ENCODE peak calls at places on chromosomes 16 and 17, in nine cellular contexts. One of them, this sample, is unnamed.

GRCh38 chr16:69566437-69567030 is 768 bp downstream of the NFAT5 start:
- DNase-seq in PC-3: peak; percentile 40
- DNase-seq in DND-41: peak; percentile 31
- DNase-seq in mesothelial cell of epicardium: peak; percentile 53
- DNase-seq in astrocyte of the cerebellum: no peak
- DNase-seq in tibial nerve: peak; percentile 22
- DNase-seq in A673: peak; percentile 38
- DNase-seq in glutamatergic neuron: no peak
- DNase-seq in IMR-90: peak; percentile 68
- DNase-seq in this sample: peak; percentile 49

GRCh38 chr16:20617271-20617670 is 41.1 kb upstream of the ACSM2B start:
- DNase-seq in A673: no peak
- DNase-seq in PC-3: no peak
- DNase-seq in IMR-90: no peak
- DNase-seq in DND-41: no peak
- DNase-seq in glutamatergic neuron: no peak
- DNase-seq in tibial nerve: no peak
- DNase-seq in mesothelial cell of epicardium: no peak
- DNase-seq in astrocyte of the cerebellum: no peak
- DNase-seq in this sample: no peak

GRCh38 chr16:53043986-53044571 is 8.6 kb downstream of the CHD9NB start:
- DNase-seq in tibial nerve: no peak
- DNase-seq in DND-41: no peak
- DNase-seq in glutamatergic neuron: peak; percentile 48
- DNase-seq in astrocyte of the cerebellum: no peak
- DNase-seq in PC-3: no peak
- DNase-seq in mesothelial cell of epicardium: no peak
- DNase-seq in A673: peak; percentile 67
- DNase-seq in IMR-90: no peak
- DNase-seq in this sample: no peak

GRCh38 chr17:9498490-9498889 is 77.1 kb downstream of the STX8 start:
- DNase-seq in IMR-90: no peak
- DNase-seq in tibial nerve: no peak
- DNase-seq in astrocyte of the cerebellum: no peak
- DNase-seq in A673: no peak
- DNase-seq in DND-41: no peak
- DNase-seq in mesothelial cell of epicardium: no peak
- DNase-seq in PC-3: no peak
- DNase-seq in glutamatergic neuron: no peak
- DNase-seq in this sample: no peak

GRCh38 chr17:17089206-17089550 is 46.9 kb downstream of the MPRIP start:
- DNase-seq in glutamatergic neuron: peak; percentile 10
- DNase-seq in DND-41: no peak
- DNase-seq in mesothelial cell of epicardium: no peak
- DNase-seq in tibial nerve: peak; percentile 8
- DNase-seq in A673: no peak
- DNase-seq in IMR-90: no peak
- DNase-seq in astrocyte of the cerebellum: no peak
- DNase-seq in PC-3: no peak
- DNase-seq in this sample: peak; percentile 26

GRCh38 chr16:73058221-73058615 is 10.3 kb upstream of the ZFHX3 start:
- DNase-seq in IMR-90: no peak
- DNase-seq in tibial nerve: no peak
- DNase-seq in astrocyte of the cerebellum: no peak
- DNase-seq in DND-41: peak; percentile 64
- DNase-seq in glutamatergic neuron: peak; percentile 33
- DNase-seq in mesothelial cell of epicardium: peak; percentile 60
- DNase-seq in A673: peak; percentile 66
- DNase-seq in PC-3: no peak
- DNase-seq in this sample: no peak

GRCh38 chr16:31276600-31276999 is 16.8 kb downstream of the ITGAM start:
- DNase-seq in A673: no peak
- DNase-seq in astrocyte of the cerebellum: no peak
- DNase-seq in DND-41: no peak
- DNase-seq in IMR-90: no peak
- DNase-seq in mesothelial cell of epicardium: no peak
- DNase-seq in PC-3: no peak
- DNase-seq in glutamatergic neuron: no peak
- DNase-seq in tibial nerve: no peak
- DNase-seq in this sample: no peak

GRCh38 chr17:67615011-67615561 is 102.7 kb upstream of the NOL11 start:
- DNase-seq in astrocyte of the cerebellum: no peak
- DNase-seq in tibial nerve: no peak
- DNase-seq in DND-41: no peak
- DNase-seq in glutamatergic neuron: peak; percentile 56
- DNase-seq in PC-3: no peak
- DNase-seq in A673: peak; percentile 24
- DNase-seq in IMR-90: no peak
- DNase-seq in mesothelial cell of epicardium: no peak
- DNase-seq in this sample: no peak

GRCh38 chr16:54931757-54932660 is 1.3 kb downstream of the IRX5 start:
- DNase-seq in tibial nerve: no peak
- DNase-seq in IMR-90: no peak
- DNase-seq in astrocyte of the cerebellum: no peak
- DNase-seq in glutamatergic neuron: no peak
- DNase-seq in DND-41: peak; percentile 42
- DNase-seq in PC-3: no peak
- DNase-seq in A673: peak; percentile 37
- DNase-seq in mesothelial cell of epicardium: peak; percentile 52
- DNase-seq in this sample: no peak

GRCh38 chr16:54929090-54930033 is 1.3 kb upstream of the IRX5 start:
- DNase-seq in tibial nerve: peak; percentile 95
- DNase-seq in astrocyte of the cerebellum: peak; percentile 98
- DNase-seq in mesothelial cell of epicardium: peak; percentile 100
- DNase-seq in glutamatergic neuron: peak; percentile 100
- DNase-seq in A673: peak; percentile 99
- DNase-seq in IMR-90: peak; percentile 94
- DNase-seq in PC-3: peak; percentile 74
- DNase-seq in DND-41: peak; percentile 100
- DNase-seq in this sample: peak; percentile 99

GRCh38 chr16:54928421-54929089 is 2.1 kb upstream of the IRX5 start:
- DNase-seq in glutamatergic neuron: peak; percentile 59
- DNase-seq in tibial nerve: no peak
- DNase-seq in IMR-90: no peak
- DNase-seq in DND-41: peak; percentile 88
- DNase-seq in astrocyte of the cerebellum: no peak
- DNase-seq in mesothelial cell of epicardium: peak; percentile 67
- DNase-seq in A673: peak; percentile 83
- DNase-seq in PC-3: no peak
- DNase-seq in this sample: peak; percentile 55

GRCh38 chr16:54931041-54931756 is 534 bp downstream of the IRX5 start:
- DNase-seq in mesothelial cell of epicardium: peak; percentile 61
- DNase-seq in PC-3: no peak
- DNase-seq in glutamatergic neuron: peak; percentile 55
- DNase-seq in IMR-90: no peak
- DNase-seq in DND-41: peak; percentile 54
- DNase-seq in astrocyte of the cerebellum: no peak
- DNase-seq in tibial nerve: no peak
- DNase-seq in A673: peak; percentile 67
- DNase-seq in this sample: peak; percentile 38

GRCh38 chr16:54930034-54930938 is at the start of gene IRX5:
- DNase-seq in mesothelial cell of epicardium: peak; percentile 89
- DNase-seq in A673: peak; percentile 98
- DNase-seq in DND-41: peak; percentile 96
- DNase-seq in astrocyte of the cerebellum: peak; percentile 93
- DNase-seq in PC-3: peak; percentile 12
- DNase-seq in tibial nerve: peak; percentile 40
- DNase-seq in IMR-90: peak; percentile 81
- DNase-seq in glutamatergic neuron: peak; percentile 82
- DNase-seq in this sample: peak; percentile 49
- TF ChIP-seq CTCF in mesothelial cell of epicardium: no peak
- TF ChIP-seq CTCF in A673: no peak
- TF ChIP-seq CTCF in DND-41: peak; percentile 23
- TF ChIP-seq CTCF in astrocyte of the cerebellum: no peak
- TF ChIP-seq CTCF in PC-3: no peak
- TF ChIP-seq CTCF in tibial nerve: no peak
- TF ChIP-seq CTCF in IMR-90: peak; percentile 9
- TF ChIP-seq CTCF in glutamatergic neuron: no peak
- TF ChIP-seq CTCF in this sample: no peak

DNA sequence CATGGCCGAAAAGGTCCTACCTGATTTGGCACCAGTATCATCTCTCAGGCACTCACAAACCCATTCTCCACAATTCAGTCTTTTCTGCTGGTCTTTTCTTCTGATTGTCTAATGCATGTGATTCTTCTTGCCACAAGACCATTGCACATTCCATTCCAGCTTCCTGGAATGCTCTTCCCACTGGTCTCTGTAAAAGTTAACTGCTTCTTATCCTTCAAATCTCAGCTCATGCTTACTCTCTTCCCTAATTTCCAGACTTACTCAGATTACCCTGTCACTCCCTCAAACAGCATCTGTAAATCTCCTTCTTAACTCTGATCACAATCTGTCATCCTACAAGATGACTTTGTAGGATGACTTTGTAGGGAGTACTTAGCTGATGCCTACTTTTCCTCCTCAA is 320.2 kb downstream of the MAP2K6 start:
- DNase-seq in DND-41: no peak
- DNase-seq in tibial nerve: no peak
- DNase-seq in IMR-90: no peak
- DNase-seq in glutamatergic neuron: no peak
- DNase-seq in A673: no peak
- DNase-seq in astrocyte of the cerebellum: no peak
- DNase-seq in PC-3: no peak
- DNase-seq in mesothelial cell of epicardium: no peak
- DNase-seq in this sample: no peak
- TF ChIP-seq CTCF in DND-41: no peak
- TF ChIP-seq CTCF in tibial nerve: no peak
- TF ChIP-seq CTCF in IMR-90: no peak
- TF ChIP-seq CTCF in glutamatergic neuron: no peak
- TF ChIP-seq CTCF in A673: no peak
- TF ChIP-seq CTCF in astrocyte of the cerebellum: no peak
- TF ChIP-seq CTCF in PC-3: no peak
- TF ChIP-seq CTCF in mesothelial cell of epicardium: no peak
- TF ChIP-seq CTCF in this sample: no peak

DNA sequence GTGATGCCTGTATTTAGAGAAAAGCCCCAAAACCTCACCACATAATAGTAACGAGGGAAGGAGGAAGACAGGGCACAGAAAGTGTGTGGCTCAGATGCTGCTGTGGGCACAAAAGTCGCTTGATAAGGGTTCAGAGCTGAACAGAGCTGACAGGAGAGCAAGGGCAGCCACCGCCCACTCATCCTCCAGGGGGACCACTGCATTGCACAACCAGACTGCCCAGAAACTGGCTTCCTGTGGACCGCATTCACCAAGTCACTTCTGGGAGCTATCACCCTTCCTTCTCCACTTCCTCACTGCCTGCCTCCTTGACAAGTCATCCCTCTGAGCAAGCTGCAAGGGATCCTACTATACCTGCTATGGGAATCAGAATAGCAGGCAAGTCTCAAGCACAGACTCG is 512.4 kb upstream of the CDH11 start:
- DNase-seq in DND-41: no peak
- DNase-seq in astrocyte of the cerebellum: no peak
- DNase-seq in PC-3: no peak
- DNase-seq in glutamatergic neuron: peak; percentile 33
- DNase-seq in A673: no peak
- DNase-seq in mesothelial cell of epicardium: no peak
- DNase-seq in tibial nerve: no peak
- DNase-seq in IMR-90: peak; percentile 4
- DNase-seq in this sample: no peak
- TF ChIP-seq CTCF in DND-41: no peak
- TF ChIP-seq CTCF in astrocyte of the cerebellum: no peak
- TF ChIP-seq CTCF in PC-3: no peak
- TF ChIP-seq CTCF in glutamatergic neuron: no peak
- TF ChIP-seq CTCF in A673: no peak
- TF ChIP-seq CTCF in mesothelial cell of epicardium: no peak
- TF ChIP-seq CTCF in tibial nerve: no peak
- TF ChIP-seq CTCF in IMR-90: no peak
- TF ChIP-seq CTCF in this sample: no peak

GRCh38 chr17:57255182-57255775 is 1.0 kb upstream of the MSI2 start:
- DNase-seq in IMR-90: no peak
- DNase-seq in glutamatergic neuron: no peak
- DNase-seq in A673: no peak
- DNase-seq in mesothelial cell of epicardium: no peak
- DNase-seq in PC-3: no peak
- DNase-seq in astrocyte of the cerebellum: no peak
- DNase-seq in tibial nerve: no peak
- DNase-seq in DND-41: no peak
- DNase-seq in this sample: no peak

GRCh38 chr17:57257911-57258885 is 1.9 kb downstream of the MSI2 start:
- DNase-seq in astrocyte of the cerebellum: no peak
- DNase-seq in glutamatergic neuron: no peak
- DNase-seq in tibial nerve: no peak
- DNase-seq in IMR-90: no peak
- DNase-seq in mesothelial cell of epicardium: no peak
- DNase-seq in A673: peak; percentile 27
- DNase-seq in DND-41: peak; percentile 46
- DNase-seq in PC-3: peak; percentile 20
- DNase-seq in this sample: no peak

GRCh38 chr17:57256708-57257112 is 387 bp downstream of the MSI2 start:
- DNase-seq in A673: peak; percentile 42
- DNase-seq in mesothelial cell of epicardium: no peak
- DNase-seq in PC-3: peak; percentile 31
- DNase-seq in glutamatergic neuron: no peak
- DNase-seq in tibial nerve: no peak
- DNase-seq in IMR-90: no peak
- DNase-seq in DND-41: peak; percentile 69
- DNase-seq in astrocyte of the cerebellum: no peak
- DNase-seq in this sample: peak; percentile 64

GRCh38 chr17:57255776-57256681 is at the start of gene MSI2:
- DNase-seq in IMR-90: peak; percentile 78
- DNase-seq in glutamatergic neuron: peak; percentile 85
- DNase-seq in astrocyte of the cerebellum: peak; percentile 63
- DNase-seq in mesothelial cell of epicardium: peak; percentile 85
- DNase-seq in A673: peak; percentile 93
- DNase-seq in tibial nerve: peak; percentile 89
- DNase-seq in DND-41: peak; percentile 90
- DNase-seq in PC-3: peak; percentile 81
- DNase-seq in this sample: peak; percentile 91

GRCh38 chr17:57257213-57257873 is 1.0 kb downstream of the MSI2 start:
- DNase-seq in IMR-90: no peak
- DNase-seq in astrocyte of the cerebellum: no peak
- DNase-seq in mesothelial cell of epicardium: no peak
- DNase-seq in PC-3: no peak
- DNase-seq in A673: no peak
- DNase-seq in glutamatergic neuron: no peak
- DNase-seq in DND-41: peak; percentile 49
- DNase-seq in tibial nerve: no peak
- DNase-seq in this sample: peak; percentile 59
- TF ChIP-seq CTCF in IMR-90: no peak
- TF ChIP-seq CTCF in astrocyte of the cerebellum: no peak
- TF ChIP-seq CTCF in mesothelial cell of epicardium: no peak
- TF ChIP-seq CTCF in PC-3: no peak
- TF ChIP-seq CTCF in A673: no peak
- TF ChIP-seq CTCF in glutamatergic neuron: no peak
- TF ChIP-seq CTCF in DND-41: no peak
- TF ChIP-seq CTCF in tibial nerve: no peak
- TF ChIP-seq CTCF in this sample: no peak

GRCh38 chr16:6286176-6286575 is 1046.5 kb upstream of the RBFOX1 start:
- DNase-seq in mesothelial cell of epicardium: no peak
- DNase-seq in DND-41: no peak
- DNase-seq in PC-3: no peak
- DNase-seq in tibial nerve: no peak
- DNase-seq in glutamatergic neuron: no peak
- DNase-seq in A673: no peak
- DNase-seq in astrocyte of the cerebellum: no peak
- DNase-seq in IMR-90: no peak
- DNase-seq in this sample: no peak
- TF ChIP-seq CTCF in mesothelial cell of epicardium: no peak
- TF ChIP-seq CTCF in DND-41: no peak
- TF ChIP-seq CTCF in PC-3: no peak
- TF ChIP-seq CTCF in tibial nerve: no peak
- TF ChIP-seq CTCF in glutamatergic neuron: no peak
- TF ChIP-seq CTCF in A673: no peak
- TF ChIP-seq CTCF in astrocyte of the cerebellum: no peak
- TF ChIP-seq CTCF in IMR-90: no peak
- TF ChIP-seq CTCF in this sample: no peak